ENCODE peak calls at places on chromosomes 2 and 18, in five cellular contexts. M is GM12878, F is HepG2, U is SK-N-SH, L is K562. V is an unnamed sample.

GRCh38 chr2:173264603-173265366 is 89.9 kb upstream of the CDCA7 start:
- DNase-seq in F (no peak), U (no peak), L (no peak), M (peak), V (no peak)

GRCh38 chr18:49863769-49864615 is 50.7 kb upstream of the ACAA2 start:
- DNase-seq in U (no peak), F (no peak), M (no peak), L (peak), V (no peak)

GRCh38 chr2:43293744-43294695 is 67.6 kb upstream of the ZFP36L2 start:
- DNase-seq in M (peak), F (peak), U (no peak), L (peak), V (peak)

GRCh38 chr18:5145168-5145857 is 51.7 kb downstream of the AKAIN1 start:
- DNase-seq in F (no peak), L (no peak), U (no peak), M (no peak), V (no peak)

GRCh38 chr18:55419939-55420664 is 167.9 kb downstream of the TCF4 start:
- DNase-seq in U (no peak), L (no peak), F (no peak), M (no peak), V (no peak)

GRCh38 chr2:62974999-62975398 is 75.6 kb upstream of the OTX1 start:
- DNase-seq in F (no peak), L (no peak), U (no peak), M (no peak), V (no peak)

GRCh38 chr2:102514061-102514785 is 41.2 kb downstream of the SLC9A4 start:
- DNase-seq in L (peak), M (no peak), U (no peak), F (peak), V (peak)

GRCh38 chr18:68447286-68447685 is 267.6 kb downstream of the TMX3 start:
- DNase-seq in M (no peak), L (no peak), U (peak), F (no peak), V (no peak)

GRCh38 chr2:144567745-144568144 is 47.8 kb upstream of the ZEB2 start:
- DNase-seq in L (no peak), M (no peak), F (no peak), U (no peak), V (no peak)

GRCh38 chr2:119525574-119525973 is 1.3 kb upstream of the SCTR start:
- DNase-seq in L (no peak), U (no peak), F (no peak), M (no peak), V (no peak)

GRCh38 chr2:171521361-171522056 is 765 bp upstream of the CYBRD1 start:
- DNase-seq in F (no peak), U (peak), L (no peak), M (no peak), V (no peak)

GRCh38 chr2:234496835-234497591 is at the start of gene ARL4C:
- DNase-seq in M (no peak), U (peak), L (peak), F (peak), V (no peak)

GRCh38 chr2:157509755-157510154 is 65.9 kb upstream of the CYTIP start:
- DNase-seq in F (no peak), M (no peak), U (peak), L (no peak), V (no peak)

GRCh38 chr18:7062844-7063243 is 54.8 kb downstream of the LAMA1 start:
- DNase-seq in U (no peak), F (no peak), M (no peak), L (no peak), V (no peak)

GRCh38 chr2:69817739-69818494 is 11.5 kb upstream of the GMCL1 start:
- DNase-seq in M (no peak), L (peak), F (no peak), U (peak), V (no peak)

GRCh38 chr2:46909771-46910419 is 5.7 kb downstream of the MCFD2 start:
- DNase-seq in F (peak), L (no peak), M (peak), U (no peak), V (peak)

GRCh38 chr2:188571543-188571942 is 279.9 kb downstream of the GULP1 start:
- DNase-seq in L (no peak), M (no peak), U (no peak), F (no peak), V (no peak)

GRCh38 chr2:223900066-223900465 is 45.1 kb downstream of the WDFY1 start:
- DNase-seq in L (no peak), M (no peak), U (no peak), F (no peak), V (no peak)

GRCh38 chr18:55328301-55328700 is 259.7 kb downstream of the TCF4 start:
- DNase-seq in L (no peak), M (no peak), F (no peak), U (no peak), V (no peak)

GRCh38 chr2:234483568-234484251 is 13.2 kb downstream of the ARL4C start:
- DNase-seq in F (no peak), M (peak), U (no peak), L (no peak), V (no peak)

GRCh38 chr18:5772271-5772670 is 123.1 kb downstream of the TMEM200C start:
- DNase-seq in L (no peak), F (no peak), U (no peak), M (no peak), V (no peak)

GRCh38 chr2:121721926-121722325 is 14.7 kb downstream of the NIFK start:
- DNase-seq in M (no peak), L (no peak), U (no peak), F (no peak), V (no peak)

GRCh38 chr2:142582317-142582716 is 295.1 kb upstream of the KYNU start:
- DNase-seq in U (no peak), F (no peak), M (no peak), L (no peak), V (no peak)

GRCh38 chr2:38065502-38066135 is 10.3 kb downstream of the CYP1B1 start:
- DNase-seq in L (no peak), U (no peak), F (no peak), M (no peak), V (no peak)

GRCh38 chr2:26838121-26838906 is 9.6 kb upstream of the DPYSL5 start:
- DNase-seq in F (no peak), L (no peak), M (no peak), U (no peak), V (no peak)

GRCh38 chr18:47928466-47928865 is 2.0 kb downstream of the SMAD2 start:
- DNase-seq in U (no peak), M (no peak), L (no peak), F (no peak), V (no peak)

GRCh38 chr2:147331790-147332419 is 512.9 kb upstream of the ACVR2A start:
- DNase-seq in U (no peak), F (peak), M (no peak), L (no peak), V (peak)

GRCh38 chr2:99613992-99614391 is 124.2 kb upstream of the REV1 start:
- DNase-seq in L (no peak), F (no peak), U (no peak), M (no peak), V (no peak)

GRCh38 chr2:181440919-181441318 is 16.3 kb upstream of the ITGA4 start:
- DNase-seq in F (no peak), U (no peak), L (no peak), M (no peak), V (no peak)

GRCh38 chr2:200679157-200679934 is 93.5 kb downstream of the AOX1 start:
- DNase-seq in M (no peak), U (no peak), L (no peak), F (no peak), V (no peak)

GRCh38 chr2:112726487-112727190 is 5.8 kb downstream of the NT5DC4 start:
- DNase-seq in U (peak), M (peak), L (peak), F (peak), V (peak)

GRCh38 chr2:128308284-128308731 is 10.4 kb downstream of the HS6ST1 start:
- DNase-seq in M (no peak), F (no peak), U (no peak), L (no peak), V (no peak)

GRCh38 chr2:86704482-86704971 is 15.6 kb upstream of the RMND5A start:
- DNase-seq in U (no peak), M (no peak), L (no peak), F (peak), V (peak)

GRCh38 chr2:175926272-175926671 is 75.8 kb downstream of the LNPK start:
- DNase-seq in F (no peak), M (no peak), U (no peak), L (no peak), V (no peak)

GRCh38 chr2:64766841-64767669 is 113.3 kb upstream of the SERTAD2 start:
- DNase-seq in U (peak), M (no peak), L (no peak), F (no peak), V (no peak)

GRCh38 chr2:173750332-173750731 is 214.8 kb downstream of the SP3 start:
- DNase-seq in F (no peak), L (no peak), U (no peak), M (no peak), V (no peak)

GRCh38 chr2:136106505-136106904 is 11.4 kb downstream of the CXCR4 start:
- DNase-seq in F (no peak), M (no peak), L (no peak), U (no peak), V (no peak)

GRCh38 chr2:80311304-80311703 is 6.8 kb upstream of the LRRTM1 start:
- DNase-seq in U (no peak), F (no peak), L (no peak), M (no peak), V (no peak)

GRCh38 chr2:10864888-10865551 is 46.7 kb upstream of the KCNF1 start:
- DNase-seq in U (no peak), L (no peak), M (peak), F (no peak), V (no peak)
- TF ChIP-seq ZBTB33 in U (no peak), L (no peak), M (no peak), F (no peak), V (no peak)

DNA sequence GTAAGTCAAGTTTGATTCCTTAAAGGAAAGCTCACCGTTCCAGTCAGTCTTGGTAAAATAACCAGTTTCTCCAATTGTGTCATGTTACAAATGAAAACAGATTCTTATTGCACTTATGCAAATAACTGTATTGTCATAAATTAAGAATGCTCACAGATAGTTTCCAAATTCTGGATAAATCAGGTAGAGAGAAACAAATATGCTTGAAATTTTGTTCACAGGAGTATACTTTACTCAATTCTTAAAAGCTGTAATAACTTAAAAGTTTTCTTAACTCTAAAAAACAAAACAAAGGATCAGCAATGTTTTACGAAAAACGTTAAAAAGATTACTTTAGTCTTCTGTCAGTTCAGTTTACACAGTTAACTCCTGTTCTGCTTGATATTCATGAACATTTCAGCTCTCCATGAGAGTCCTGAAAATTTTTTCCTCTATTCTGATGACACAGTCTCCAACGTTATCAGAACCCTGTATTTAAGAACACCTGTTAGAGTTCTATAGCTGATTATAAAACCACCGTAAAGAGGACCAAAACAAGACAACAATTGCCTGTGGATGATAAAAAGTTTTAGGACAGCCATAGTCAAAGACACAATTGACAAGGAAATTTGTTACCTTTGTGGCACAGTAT is 4.4 kb downstream of the GAL3ST2 start:
- DNase-seq in M (no peak), L (no peak), F (no peak), U (no peak), V (no peak)
- TF ChIP-seq JUND in M (no peak), L (no peak), F (no peak), U (no peak), V (no peak)

DNA sequence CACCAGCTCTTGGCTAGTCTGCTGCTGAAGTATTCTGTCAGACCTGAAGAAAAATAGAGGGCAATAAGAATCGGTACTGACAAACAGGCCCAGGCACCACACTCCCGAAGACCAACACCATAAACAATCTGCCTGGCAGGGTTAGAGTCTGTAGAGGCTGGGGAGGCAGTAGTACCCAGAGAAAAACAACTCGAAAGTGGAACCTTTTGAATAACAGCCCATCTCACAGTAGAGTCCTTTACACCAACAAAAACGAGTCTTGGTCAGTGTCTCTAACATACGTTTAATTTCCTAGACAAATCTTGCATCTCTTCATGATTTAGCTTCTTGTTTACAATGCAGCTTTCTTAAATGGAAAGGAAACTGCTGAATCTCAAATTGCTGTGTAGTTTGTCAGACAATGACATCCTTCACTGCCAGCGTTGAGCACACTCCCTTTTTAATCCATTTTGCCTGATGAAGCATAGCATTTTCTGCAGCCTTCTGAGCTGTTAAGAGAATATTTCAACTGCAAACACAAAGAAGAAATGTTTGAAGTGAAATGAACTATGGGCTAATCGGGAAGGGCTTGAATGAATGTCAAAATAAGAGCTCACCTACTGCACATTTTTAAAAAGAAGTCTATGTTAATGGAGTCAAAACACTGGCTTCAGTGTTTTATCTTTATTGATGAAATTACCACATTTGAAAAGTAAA is 73.1 kb upstream of the DSG1 start:
- DNase-seq in M (no peak), L (no peak), F (peak), U (no peak), V (no peak)
- TF ChIP-seq ZBTB33 in M (no peak), L (no peak), F (no peak), U (no peak), V (no peak)

GRCh38 chr2:8454797-8455196 is 227.1 kb upstream of the ID2 start:
- DNase-seq in M (no peak), L (no peak), F (no peak), U (no peak), V (no peak)

GRCh38 chr2:8451273-8451672 is 230.6 kb upstream of the ID2 start:
- DNase-seq in M (no peak), L (no peak), F (no peak), U (no peak), V (no peak)

GRCh38 chr2:8452296-8452695 is 229.6 kb upstream of the ID2 start:
- DNase-seq in U (no peak), M (no peak), L (no peak), F (no peak), V (no peak)

GRCh38 chr2:8453904-8454302 is 228.0 kb upstream of the ID2 start:
- DNase-seq in M (no peak), L (no peak), U (no peak), F (no peak), V (no peak)

DNA sequence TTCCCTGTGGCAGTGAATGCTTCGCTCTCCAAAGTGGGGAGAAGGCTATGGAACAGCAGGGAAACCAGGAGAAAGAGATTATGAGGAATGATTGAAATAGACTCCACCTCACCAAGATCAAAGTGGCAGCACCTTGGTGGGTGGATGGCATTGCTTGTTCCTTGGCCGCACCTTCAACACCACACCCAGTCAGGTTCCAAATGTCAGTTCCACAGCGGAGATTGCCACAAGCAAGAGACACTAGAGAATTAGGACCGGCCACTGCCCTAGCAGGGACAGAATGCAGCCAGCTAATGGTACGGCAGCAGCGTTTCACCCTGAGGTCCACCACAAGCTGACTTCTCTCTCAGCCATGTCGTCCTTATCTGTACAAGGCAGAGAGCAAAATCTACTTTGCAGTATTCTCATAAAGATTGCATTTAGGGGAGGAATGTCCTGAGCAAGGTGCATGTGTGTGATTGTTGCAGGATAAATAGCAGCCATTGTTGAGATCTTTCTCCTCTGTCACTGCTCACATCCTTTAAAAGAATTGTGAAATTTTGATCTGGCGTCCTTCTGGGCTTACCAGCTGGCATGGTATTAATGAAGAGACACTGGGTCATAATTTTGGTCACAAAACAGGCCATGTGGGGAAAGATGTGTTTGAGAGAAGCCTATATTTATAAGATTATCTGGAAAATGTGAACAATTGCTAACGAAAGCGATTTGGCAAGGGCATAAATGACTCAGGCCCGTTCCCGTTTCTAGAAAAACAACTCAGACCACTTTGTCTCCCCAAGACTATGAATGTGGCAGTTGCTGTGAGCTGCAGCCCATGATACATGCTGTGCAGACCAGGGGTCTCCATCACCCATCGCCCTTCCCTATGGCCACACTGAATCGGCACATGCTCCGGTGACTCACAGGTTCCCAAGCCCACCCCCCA is 228.6 kb upstream of the ID2 start:
- DNase-seq in L (no peak), M (no peak), F (peak), U (no peak), V (no peak)
- TF ChIP-seq JUND in L (no peak), M (no peak), F (no peak), U (no peak), V (no peak)

GRCh38 chr2:101374821-101375561 is 12.3 kb downstream of the CREG2 start:
- DNase-seq in U (no peak), M (no peak), F (no peak), L (no peak), V (no peak)
- TF ChIP-seq ZBTB33 in U (no peak), M (no peak), F (no peak), L (no peak), V (no peak)

DNA sequence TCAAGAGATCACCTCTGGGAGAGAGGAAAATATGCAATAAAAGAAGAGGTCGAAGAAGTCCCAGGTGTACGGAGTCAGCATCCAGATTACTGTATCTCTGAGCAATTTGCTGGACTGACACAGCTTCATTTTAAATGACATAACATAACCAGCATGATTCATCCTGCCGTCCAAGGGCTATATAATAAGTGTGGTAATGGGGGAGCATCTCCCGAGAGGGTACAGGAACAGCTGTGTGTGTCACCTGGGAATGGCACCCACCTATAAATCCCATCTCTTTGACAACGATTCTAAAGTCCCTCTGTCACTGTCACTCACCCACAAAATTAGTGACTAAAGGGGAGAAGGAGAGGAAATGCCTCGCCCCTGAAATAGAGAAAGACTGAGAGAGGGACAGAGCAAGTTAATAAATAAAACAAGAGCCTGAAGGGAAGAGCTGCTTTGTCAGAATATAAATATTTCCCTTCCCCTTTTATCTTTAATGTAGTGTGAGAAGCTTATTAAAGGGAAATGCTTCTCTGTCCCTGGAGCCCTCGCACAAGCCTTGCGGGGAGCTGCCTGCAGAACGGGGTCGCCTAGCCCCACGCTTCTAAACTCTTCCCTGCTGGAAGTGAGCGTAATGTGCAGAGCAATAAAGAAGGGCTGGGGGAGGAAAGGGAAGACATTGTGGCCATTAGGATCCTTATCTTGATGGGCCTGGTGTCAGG is 19.2 kb upstream of the FZD7 start:
- DNase-seq in U (peak), M (no peak), F (no peak), L (no peak), V (no peak)
- TF ChIP-seq JUND in U (peak), M (no peak), F (no peak), L (no peak), V (no peak)

GRCh38 chr2:207133862-207134519 is 31.8 kb downstream of the KLF7 start:
- DNase-seq in U (no peak), L (no peak), M (no peak), F (no peak), V (no peak)
- TF ChIP-seq ZBTB33 in U (no peak), L (no peak), M (no peak), F (no peak), V (no peak)

GRCh38 chr2:20190862-20191713 is 33.8 kb downstream of the SDC1 start:
- DNase-seq in U (no peak), M (no peak), F (peak), L (no peak), V (no peak)
- TF ChIP-seq JUND in U (no peak), M (no peak), F (no peak), L (no peak), V (no peak)

DNA sequence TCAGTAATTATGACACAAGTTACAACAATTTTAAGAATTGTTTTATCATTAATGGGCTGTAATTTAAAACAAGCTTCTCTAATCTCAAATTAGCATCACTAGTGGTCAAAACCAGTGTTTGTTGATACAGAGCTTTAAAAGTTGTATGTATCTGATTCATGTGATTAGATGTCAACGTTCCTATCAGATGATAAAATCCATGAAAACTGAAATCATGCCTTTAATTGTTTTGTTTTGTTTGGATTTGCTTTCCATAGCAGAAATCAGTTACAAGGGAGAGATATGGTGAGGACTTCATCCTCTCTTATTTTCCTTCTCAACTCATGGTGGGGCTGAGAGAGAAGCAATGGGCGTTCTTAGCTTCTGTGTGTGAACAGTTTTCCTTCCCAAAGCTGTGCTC is 469.6 kb downstream of the PID1 start:
- DNase-seq in F (no peak), U (no peak), L (no peak), M (no peak), V (no peak)
- TF ChIP-seq ZBTB33 in F (no peak), U (no peak), L (no peak), M (no peak), V (no peak)

GRCh38 chr2:230930149-230930780 is 5.2 kb upstream of the GPR55 start:
- DNase-seq in F (no peak), L (no peak), M (no peak), U (no peak), V (no peak)
- TF ChIP-seq JUND in F (no peak), L (no peak), M (no peak), U (no peak), V (no peak)